ENCODE peak calls at places on chromosome 12, in seven cellular contexts. A is mesothelial cell of epicardium, G is cortex of kidney, V is AG08395, M is NT2/D1, D is AG08396, L is NCI-H748 treated with DMSO at 0.1 percent for 48 hours. R is an unnamed sample.

GRCh38 chr12:79634957-79635471 is 55.8 kb downstream of the PAWR start:
- DNase-seq in G (no peak), L (no peak), V (peak; percentile 53), A (no peak), D (no peak), M (peak; percentile 18), R (no peak)

GRCh38 chr12:127773520-127773919 is 493.4 kb upstream of the TMEM132C start:
- DNase-seq in L (peak; percentile 69), G (no peak), D (no peak), A (no peak), V (no peak), M (peak; percentile 43), R (no peak)

GRCh38 chr12:42855362-42855950 is 265.9 kb upstream of the PRICKLE1 start:
- DNase-seq in L (no peak), V (no peak), M (no peak), G (no peak), D (no peak), A (no peak), R (no peak)

GRCh38 chr12:115511971-115512370 is 765.5 kb downstream of the MED13L start:
- DNase-seq in V (no peak), G (no peak), D (no peak), M (peak; percentile 85), L (no peak), A (no peak), R (no peak)

GRCh38 chr12:7605900-7606465 is 59.7 kb downstream of the APOBEC1 start:
- DNase-seq in A (no peak), V (no peak), G (no peak), D (no peak), L (no peak), M (no peak), R (no peak)

GRCh38 chr12:111330800-111331752 is 37.8 kb downstream of the PHETA1 start:
- DNase-seq in D (peak; percentile 61), M (peak; percentile 40), G (no peak), L (no peak), A (no peak), V (peak; percentile 67), R (peak; percentile 2)

GRCh38 chr12:106285993-106286392 is 16.5 kb upstream of the TCP11L2 start:
- DNase-seq in L (no peak), A (no peak), M (no peak), G (no peak), V (no peak), D (no peak), R (peak; percentile 5)

GRCh38 chr12:18556081-18556645 is 181.6 kb downstream of the PLCZ1 start:
- DNase-seq in D (no peak), L (no peak), G (no peak), A (no peak), M (no peak), V (no peak), R (no peak)

GRCh38 chr12:75705749-75706719 is 194.6 kb upstream of the KRR1 start:
- DNase-seq in A (no peak), M (no peak), L (no peak), G (no peak), D (peak; percentile 52), V (peak; percentile 47), R (no peak)

GRCh38 chr12:116078396-116078795 is 199.1 kb downstream of the MED13L start:
- DNase-seq in A (no peak), G (no peak), L (no peak), V (no peak), D (no peak), M (no peak), R (no peak)

GRCh38 chr12:105724651-105725050 is 394.2 kb downstream of the C12orf75 start:
- DNase-seq in M (no peak), A (no peak), L (no peak), G (no peak), V (no peak), D (no peak), R (no peak)

GRCh38 chr12:91877461-91878230 is 268.0 kb downstream of the BTG1 start:
- DNase-seq in V (no peak), D (no peak), G (no peak), M (no peak), A (no peak), L (peak; percentile 89), R (peak; percentile 62)

GRCh38 chr12:15689751-15690191 is 99.4 kb downstream of the EPS8 start:
- DNase-seq in D (no peak), V (no peak), L (no peak), G (no peak), A (no peak), M (no peak), R (no peak)

GRCh38 chr12:121767525-121768016 is 25.9 kb downstream of the RHOF start:
- DNase-seq in A (no peak), M (no peak), V (peak; percentile 86), D (peak; percentile 79), L (no peak), G (no peak), R (peak; percentile 26)

GRCh38 chr12:119804011-119804641 is 73.0 kb downstream of the CIT start:
- DNase-seq in L (no peak), M (peak; percentile 74), A (peak; percentile 27), V (peak; percentile 88), D (peak; percentile 81), G (no peak), R (peak; percentile 1)